ENCODE peak calls at places on chromosomes 3 and 15, in six cellular contexts. N, W, G, R, B and T are unnamed samples.

GRCh38 chr3:140270329-140270728 is 335.3 kb downstream of the CLSTN2 start:
- DNase-seq in N (no peak), W (peak), G (no peak), R (no peak), B (no peak), T (no peak)

GRCh38 chr3:166362698-166363097 is 525.5 kb upstream of the BCHE start:
- DNase-seq in N (no peak), W (peak), G (no peak), R (no peak), B (no peak), T (no peak)

GRCh38 chr3:153138267-153139210 is 23.5 kb upstream of the RAP2B start:
- DNase-seq in N (no peak), W (peak), G (peak), R (peak), B (peak), T (no peak)

GRCh38 chr3:31873254-31873653 is 107.8 kb downstream of the OSBPL10 start:
- DNase-seq in N (no peak), W (peak), G (no peak), R (peak), B (no peak), T (no peak)

GRCh38 chr3:197023241-197023997 is 6.2 kb downstream of the MELTF start:
- DNase-seq in N (peak), W (no peak), G (no peak), R (no peak), B (no peak), T (no peak)

GRCh38 chr15:67745059-67745993 is 80.0 kb upstream of the SKOR1 start:
- DNase-seq in N (no peak), W (peak), G (no peak), R (peak), B (no peak), T (no peak)

GRCh38 chr15:62906627-62907026 is 135.9 kb upstream of the TPM1 start:
- DNase-seq in N (no peak), W (no peak), G (no peak), R (no peak), B (no peak), T (no peak)

GRCh38 chr15:80072285-80072684 is 12.8 kb downstream of the ZFAND6 start:
- DNase-seq in N (peak), W (peak), G (no peak), R (peak), B (no peak), T (no peak)

GRCh38 chr3:37559461-37559860 is 302.2 kb upstream of the CTDSPL start:
- DNase-seq in N (no peak), W (no peak), G (no peak), R (peak), B (no peak), T (no peak)

GRCh38 chr3:28912120-28912885 is 368.6 kb upstream of the RBMS3 start:
- DNase-seq in N (no peak), W (no peak), G (no peak), R (peak), B (no peak), T (no peak)

GRCh38 chr15:79775821-79776220 is 121.0 kb downstream of the MTHFS start:
- DNase-seq in N (no peak), W (no peak), G (no peak), R (no peak), B (no peak), T (no peak)

GRCh38 chr15:42373274-42373673 is 14.0 kb downstream of the CAPN3 start:
- DNase-seq in N (no peak), W (no peak), G (no peak), R (peak), B (no peak), T (no peak)

GRCh38 chr3:16842710-16843270 is 42.0 kb upstream of the PLCL2 start:
- DNase-seq in N (no peak), W (no peak), G (no peak), R (no peak), B (no peak), T (no peak)

GRCh38 chr15:89114974-89115373 is 26.7 kb downstream of the ABHD2 start:
- DNase-seq in N (peak), W (peak), G (no peak), R (peak), B (no peak), T (no peak)

GRCh38 chr15:29403778-29404177 is 134.2 kb upstream of the NSMCE3 start:
- DNase-seq in N (no peak), W (no peak), G (no peak), R (no peak), B (no peak), T (no peak)

GRCh38 chr15:75639191-75639708 is 774 bp downstream of the IMP3 start:
- DNase-seq in N (no peak), W (peak), G (no peak), R (peak), B (no peak), T (no peak)

GRCh38 chr3:99872633-99873254 is 55.1 kb downstream of the CMSS1 start:
- DNase-seq in N (no peak), W (no peak), G (no peak), R (no peak), B (no peak), T (no peak)

GRCh38 chr3:21919383-21919782 is 168.4 kb upstream of the ZNF385D start:
- DNase-seq in N (no peak), W (no peak), G (no peak), R (no peak), B (no peak), T (no peak)

GRCh38 chr3:194739498-194740284 is 54.0 kb downstream of the FAM43A start:
- DNase-seq in N (no peak), W (peak), G (no peak), R (peak), B (no peak), T (no peak)

GRCh38 chr3:112350181-112350825 is 17.3 kb downstream of the CD200 start:
- DNase-seq in N (no peak), W (no peak), G (no peak), R (no peak), B (no peak), T (no peak)

GRCh38 chr3:98968347-98968746 is 66.9 kb upstream of the DCBLD2 start:
- DNase-seq in N (no peak), W (no peak), G (no peak), R (no peak), B (no peak), T (no peak)

GRCh38 chr15:80010131-80010673 is 39.2 kb upstream of the BCL2A1 start:
- DNase-seq in N (no peak), W (peak), G (no peak), R (peak), B (no peak), T (no peak)

GRCh38 chr3:49173116-49173791 is 1.9 kb downstream of the KLHDC8B start:
- DNase-seq in N (peak), W (no peak), G (no peak), R (no peak), B (peak), T (no peak)

GRCh38 chr3:190575441-190576190 is 61.7 kb downstream of the IL1RAP start:
- DNase-seq in N (no peak), W (no peak), G (no peak), R (no peak), B (no peak), T (no peak)

GRCh38 chr3:46228259-46229222 is 13.7 kb upstream of the CCR3 start:
- DNase-seq in N (no peak), W (peak), G (no peak), R (peak), B (no peak), T (no peak)

GRCh38 chr15:94238539-94239118 is 7.3 kb downstream of the MCTP2 start:
- DNase-seq in N (no peak), W (no peak), G (no peak), R (no peak), B (no peak), T (no peak)

GRCh38 chr3:131756405-131756804 is 253.6 kb upstream of the MRPL3 start:
- DNase-seq in N (no peak), W (no peak), G (no peak), R (no peak), B (no peak), T (no peak)

GRCh38 chr15:74392902-74393301 is 25.5 kb upstream of the CYP11A1 start:
- DNase-seq in N (no peak), W (no peak), G (no peak), R (no peak), B (no peak), T (no peak)

GRCh38 chr15:68819451-68820204 is 1.1 kb downstream of the ANP32A start:
- DNase-seq in N (peak), W (peak), G (no peak), R (peak), B (peak), T (no peak)

GRCh38 chr15:51718199-51718598 is 19.3 kb downstream of the LYSMD2 start:
- DNase-seq in N (no peak), W (no peak), G (no peak), R (no peak), B (no peak), T (no peak)

GRCh38 chr3:147412917-147413711 is 3.9 kb downstream of the ZIC1 start:
- DNase-seq in N (no peak), W (no peak), G (no peak), R (no peak), B (peak), T (no peak)

GRCh38 chr3:171846594-171846993 is 3.4 kb downstream of the TMEM212 start:
- DNase-seq in N (no peak), W (peak), G (no peak), R (peak), B (no peak), T (no peak)

GRCh38 chr3:150759947-150760346 is 3.0 kb downstream of the SIAH2 start:
- DNase-seq in N (no peak), W (no peak), G (no peak), R (no peak), B (no peak), T (no peak)

GRCh38 chr3:113910966-113911365 is 36.8 kb upstream of the ZDHHC23 start:
- DNase-seq in N (no peak), W (peak), G (no peak), R (peak), B (no peak), T (no peak)

GRCh38 chr3:15512173-15512572 is 9.3 kb downstream of the COLQ start:
- DNase-seq in N (no peak), W (no peak), G (no peak), R (peak), B (no peak), T (no peak)

GRCh38 chr3:16055606-16056209 is 118.8 kb upstream of the GALNT15 start:
- DNase-seq in N (no peak), W (no peak), G (no peak), R (peak), B (no peak), T (no peak)

GRCh38 chr3:108150200-108150599 is 59.4 kb upstream of the CD47 start:
- DNase-seq in N (peak), W (no peak), G (no peak), R (no peak), B (no peak), T (no peak)

GRCh38 chr15:70801111-70801510 is 37.8 kb upstream of the UACA start:
- DNase-seq in N (no peak), W (no peak), G (no peak), R (peak), B (no peak), T (no peak)

GRCh38 chr3:57856675-57857074 is 100.6 kb downstream of the SLMAP start:
- DNase-seq in N (peak), W (peak), G (no peak), R (peak), B (no peak), T (no peak)

GRCh38 chr3:57855943-57856342 is 99.8 kb downstream of the SLMAP start:
- DNase-seq in N (no peak), W (peak), G (no peak), R (peak), B (no peak), T (no peak)

GRCh38 chr3:57851304-57851703 is 95.2 kb downstream of the SLMAP start:
- DNase-seq in N (no peak), W (no peak), G (no peak), R (no peak), B (no peak), T (no peak)

GRCh38 chr3:57855281-57855680 is 99.2 kb downstream of the SLMAP start:
- DNase-seq in N (no peak), W (peak), G (no peak), R (peak), B (no peak), T (no peak)

DNA sequence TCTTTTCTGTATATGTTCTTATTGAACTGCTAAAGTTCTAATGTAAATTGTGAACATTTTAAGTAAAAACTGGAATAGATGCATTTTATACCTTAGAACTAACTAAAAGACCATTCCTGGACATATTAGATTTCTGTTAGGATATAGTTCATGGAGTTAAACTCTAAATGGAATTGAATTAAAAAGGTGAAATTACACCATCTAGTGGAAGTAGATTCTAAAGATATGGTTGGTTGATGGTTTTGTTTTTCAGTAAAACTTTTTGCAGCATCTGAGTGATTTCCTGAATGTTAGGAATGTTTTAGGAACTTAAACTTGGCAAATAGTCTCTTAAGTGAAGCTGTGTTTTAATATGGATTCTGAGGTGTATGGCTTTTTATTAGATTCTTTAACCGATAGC is 96.8 kb downstream of the SLMAP start:
- DNase-seq in N (peak), W (peak), G (no peak), R (peak), B (no peak), T (no peak)
- TF ChIP-seq CTCF in N (peak), W (no peak), G (peak), R (no peak), B (peak), T (peak)

DNA sequence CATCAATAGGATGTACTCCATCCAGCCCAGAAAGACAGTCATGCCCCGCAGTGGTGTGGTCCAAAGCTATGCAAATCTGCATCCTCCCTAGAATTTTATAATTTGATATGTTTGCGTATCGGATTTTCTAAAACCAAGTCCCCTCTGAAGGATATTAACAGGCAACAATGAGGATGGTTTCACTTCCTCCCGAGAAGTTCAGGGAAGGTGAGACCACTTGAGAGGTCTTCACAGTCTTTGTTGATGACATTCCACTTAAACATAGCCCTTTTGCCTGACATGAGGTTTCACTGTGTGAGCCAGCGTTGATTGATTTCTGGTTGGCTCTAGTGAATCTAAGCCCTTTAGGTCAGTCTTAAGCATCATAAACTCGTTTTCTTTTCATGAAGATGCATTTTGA is 276.1 kb downstream of the NR2F2 start:
- DNase-seq in N (no peak), W (no peak), G (no peak), R (no peak), B (no peak), T (no peak)
- TF ChIP-seq CTCF in N (no peak), W (no peak), G (no peak), R (no peak), B (no peak), T (no peak)

DNA sequence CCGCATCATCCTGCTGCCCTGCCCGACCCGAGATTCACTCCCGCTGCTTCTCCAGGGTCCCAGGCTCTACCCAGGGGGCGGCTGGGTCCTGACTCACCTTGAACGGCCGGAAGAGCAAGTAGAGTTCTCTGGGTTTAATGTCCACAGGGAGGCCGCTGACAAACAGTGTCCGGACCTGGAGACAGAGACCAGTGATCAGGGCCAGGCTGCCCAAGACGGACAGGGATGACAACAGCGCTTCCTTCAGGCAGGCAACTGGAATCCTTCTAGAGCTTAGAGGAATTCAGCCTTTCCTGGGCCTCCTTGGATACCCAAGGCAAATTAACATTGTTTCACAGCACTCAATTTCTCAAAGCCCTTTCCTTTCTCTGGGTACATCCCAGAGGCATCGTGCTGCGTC is 23.9 kb downstream of the RBPMS2 start:
- DNase-seq in N (no peak), W (no peak), G (no peak), R (no peak), B (no peak), T (no peak)
- TF ChIP-seq CTCF in N (no peak), W (no peak), G (no peak), R (no peak), B (no peak), T (no peak)

GRCh38 chr15:25784876-25785642 is 78.1 kb downstream of the ATP10A start:
- DNase-seq in N (no peak), W (no peak), G (no peak), R (peak), B (no peak), T (no peak)

GRCh38 chr15:25784141-25784540 is 79.0 kb downstream of the ATP10A start:
- DNase-seq in N (no peak), W (no peak), G (no peak), R (no peak), B (no peak), T (no peak)

GRCh38 chr15:25783134-25783533 is 80.0 kb downstream of the ATP10A start:
- DNase-seq in N (no peak), W (no peak), G (no peak), R (no peak), B (no peak), T (no peak)

GRCh38 chr15:25785643-25786029 is 77.5 kb downstream of the ATP10A start:
- DNase-seq in N (no peak), W (no peak), G (no peak), R (no peak), B (no peak), T (no peak)

GRCh38 chr15:25783607-25784131 is 79.5 kb downstream of the ATP10A start:
- DNase-seq in N (no peak), W (no peak), G (no peak), R (peak), B (no peak), T (no peak)
- TF ChIP-seq CTCF in N (peak), W (peak), G (no peak), R (peak), B (peak), T (peak)

GRCh38 chr3:105678017-105678416 is 190.8 kb downstream of the CBLB start:
- DNase-seq in N (no peak), W (no peak), G (no peak), R (no peak), B (no peak), T (no peak)
- TF ChIP-seq CTCF in N (no peak), W (no peak), G (no peak), R (no peak), B (no peak), T (no peak)

GRCh38 chr15:20643024-20643770 is 101.6 kb upstream of the GOLGA6L6 start:
- DNase-seq in N (no peak), W (no peak), G (no peak), R (no peak), B (no peak), T (no peak)
- TF ChIP-seq CTCF in N (no peak), W (no peak), G (no peak), R (no peak), B (no peak), T (no peak)

GRCh38 chr15:77864211-77865105 is 213.1 kb downstream of the TBC1D2B start:
- DNase-seq in N (no peak), W (no peak), G (no peak), R (no peak), B (no peak), T (no peak)
- TF ChIP-seq CTCF in N (no peak), W (no peak), G (no peak), R (no peak), B (no peak), T (no peak)